ENCODE peak calls at places on chromosomes 11 and 22, in six cellular contexts. Q is CD8-positive, alpha-beta memory T cell; I is ovary; U is colonic mucosa; B is caudate nucleus; A is A549. Y is an unnamed sample.

GRCh38 chr11:17581036-17581731 is 34.1 kb downstream of the OTOG start:
- DNase-seq in B (no peak), A (no peak), I (no peak), Q (no peak), U (no peak), Y (peak)

GRCh38 chr11:115613004-115613403 is 108.8 kb upstream of the CADM1 start:
- DNase-seq in A (no peak), B (no peak), I (no peak), U (no peak), Q (no peak), Y (no peak)

GRCh38 chr11:77908835-77909234 is 85.6 kb downstream of the INTS4 start:
- DNase-seq in I (no peak), U (no peak), B (no peak), A (no peak), Q (no peak), Y (no peak)

GRCh38 chr22:41688365-41689211 is at the start of gene SNU13:
- DNase-seq in Q (peak), B (peak), A (peak), I (peak), U (peak), Y (peak)

GRCh38 chr11:115887727-115888126 is 383.5 kb upstream of the CADM1 start:
- DNase-seq in A (no peak), I (no peak), B (no peak), Q (no peak), U (no peak), Y (no peak)

GRCh38 chr11:128686745-128687177 is 7.1 kb upstream of the FLI1 start:
- DNase-seq in I (no peak), U (no peak), B (no peak), A (peak), Q (peak), Y (no peak)

GRCh38 chr11:61109671-61110070 is 7.4 kb downstream of the CD5 start:
- DNase-seq in A (no peak), B (no peak), U (no peak), Q (no peak), I (no peak), Y (no peak)

GRCh38 chr11:102196816-102197215 is 86.6 kb downstream of the YAP1 start:
- DNase-seq in Q (no peak), A (no peak), I (no peak), U (no peak), B (no peak), Y (no peak)

GRCh38 chr22:25942989-25943411 is 201.0 kb downstream of the MYO18B start:
- DNase-seq in U (peak), I (no peak), Q (no peak), B (peak), A (peak), Y (no peak)

GRCh38 chr11:120333801-120334200 is 2.4 kb upstream of the ARHGEF12 start:
- DNase-seq in I (no peak), U (no peak), A (no peak), Q (no peak), B (no peak), Y (no peak)

GRCh38 chr11:43694477-43694876 is 13.9 kb downstream of the HSD17B12 start:
- DNase-seq in A (no peak), I (no peak), B (no peak), U (no peak), Q (no peak), Y (no peak)

GRCh38 chr22:44005524-44005923 is 18.6 kb upstream of the PARVB start:
- DNase-seq in I (no peak), B (no peak), Q (no peak), A (no peak), U (no peak), Y (no peak)

GRCh38 chr11:124814739-124815138 is 14.5 kb upstream of the MSANTD2 start:
- DNase-seq in B (no peak), U (no peak), Q (no peak), A (no peak), I (no peak), Y (no peak)

GRCh38 chr11:3855808-3856491 is 486 bp downstream of the STIM1 start:
- DNase-seq in A (peak), I (peak), Q (peak), B (no peak), U (peak), Y (peak)

GRCh38 chr11:122727101-122727929 is 71.8 kb downstream of the UBASH3B start:
- DNase-seq in U (no peak), I (no peak), Q (peak), B (no peak), A (no peak), Y (no peak)

GRCh38 chr11:102495161-102496042 is 35.1 kb downstream of the MMP7 start:
- DNase-seq in U (peak), A (peak), I (no peak), B (peak), Q (peak), Y (no peak)

GRCh38 chr11:72038491-72038890 is 39.8 kb downstream of the IL18BP start:
- DNase-seq in I (peak), U (peak), B (peak), A (no peak), Q (no peak), Y (peak)

GRCh38 chr11:92070026-92070889 is 154.4 kb upstream of the FAT3 start:
- DNase-seq in U (no peak), A (no peak), B (no peak), I (no peak), Q (no peak), Y (no peak)

GRCh38 chr11:48013269-48013901 is 33.0 kb downstream of the PTPRJ start:
- DNase-seq in Q (no peak), A (peak), U (peak), I (no peak), B (no peak), Y (no peak)

GRCh38 chr22:28976588-28976987 is 85.0 kb downstream of the C22orf31 start:
- DNase-seq in B (no peak), I (no peak), Q (no peak), U (no peak), A (no peak), Y (no peak)

GRCh38 chr11:67666676-67667489 is 7.5 kb downstream of the ALDH3B2 start:
- DNase-seq in A (no peak), I (no peak), U (no peak), Q (no peak), B (no peak), Y (no peak)

GRCh38 chr11:9351956-9352355 is 32.5 kb upstream of the IPO7 start:
- DNase-seq in A (no peak), I (no peak), U (no peak), Q (no peak), B (no peak), Y (no peak)

GRCh38 chr22:37571258-37571991 is 8.5 kb downstream of the LGALS2 start:
- DNase-seq in U (no peak), A (peak), Q (no peak), B (no peak), I (no peak), Y (no peak)

GRCh38 chr11:73024646-73025045 is 117.5 kb downstream of the FCHSD2 start:
- DNase-seq in B (no peak), U (no peak), I (no peak), A (no peak), Q (no peak), Y (no peak)

GRCh38 chr11:93784935-93785360 is 866 bp downstream of the MED17 start:
- DNase-seq in B (no peak), A (no peak), Q (no peak), I (no peak), U (no peak), Y (no peak)

DNA sequence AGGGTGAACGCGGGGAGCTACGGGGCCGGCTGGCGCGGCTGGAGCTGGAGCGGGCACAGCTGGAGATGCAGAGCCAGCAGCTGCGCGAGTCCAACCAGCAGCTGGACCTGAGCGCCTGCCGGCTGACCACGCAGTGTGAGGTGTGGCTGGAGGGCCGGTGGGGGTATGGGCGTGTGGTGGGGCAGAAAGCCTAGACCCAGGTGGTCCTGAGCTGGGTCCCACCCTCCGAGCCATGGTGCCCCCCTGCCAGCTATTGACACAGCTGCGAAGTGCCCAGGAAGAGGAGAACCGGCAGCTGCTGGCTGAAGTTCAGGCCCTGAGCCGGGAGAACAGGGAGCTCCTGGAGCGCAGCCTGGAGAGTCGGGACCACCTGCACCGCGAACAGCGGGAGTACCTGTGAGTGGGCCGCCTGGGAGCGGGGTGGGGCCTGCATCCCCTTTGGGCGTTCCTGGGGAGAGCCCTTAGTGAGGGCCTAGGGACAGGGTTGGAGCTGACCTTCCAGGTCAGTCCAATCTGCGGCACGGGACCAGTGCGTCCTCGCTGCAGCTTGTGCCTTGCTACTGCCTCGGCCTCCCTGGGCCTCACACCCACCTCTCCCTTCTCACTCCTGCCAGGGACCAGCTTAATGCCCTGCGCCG is 5.7 kb upstream of the RPS6KA4 start:
- DNase-seq in A (no peak), U (no peak), Q (no peak), I (no peak), B (no peak), Y (peak)
- H3K27ac ChIP-seq in A (no peak), U (no peak), Q (no peak), I (no peak), B (no peak), Y (no peak)

GRCh38 chr11:96228472-96228871 is 114.5 kb downstream of the MAML2 start:
- DNase-seq in Q (no peak), I (peak), B (no peak), A (peak), U (peak), Y (peak)
- H3K27ac ChIP-seq in Q (no peak), I (peak), B (peak), A (peak), U (peak), Y (peak)

GRCh38 chr11:28107726-28108618 is at the start of the genes KIF18A and METTL15:
- DNase-seq in Q (peak), B (peak), A (peak), U (peak), I (peak), Y (peak)
- H3K27ac ChIP-seq in Q (peak), B (peak), A (peak), U (peak), I (no peak), Y (peak)

GRCh38 chr11:33722579-33723234 is 13.5 kb downstream of the CD59 start:
- DNase-seq in I (no peak), B (no peak), A (peak), U (no peak), Q (no peak), Y (no peak)

GRCh38 chr11:33721984-33722383 is 14.2 kb downstream of the CD59 start:
- DNase-seq in Q (no peak), B (no peak), I (no peak), U (no peak), A (no peak), Y (no peak)

GRCh38 chr11:33725496-33725895 is 10.7 kb downstream of the CD59 start:
- DNase-seq in Q (no peak), A (no peak), B (no peak), I (no peak), U (no peak), Y (no peak)

GRCh38 chr11:33723238-33723881 is 12.9 kb downstream of the CD59 start:
- DNase-seq in Q (no peak), B (no peak), A (peak), I (no peak), U (no peak), Y (no peak)

GRCh38 chr11:33724644-33725035 is 11.6 kb downstream of the CD59 start:
- DNase-seq in B (peak), U (no peak), I (peak), A (no peak), Q (no peak), Y (no peak)
- H3K27ac ChIP-seq in B (peak), U (peak), I (no peak), A (peak), Q (no peak), Y (peak)

Y was measured in coronary artery.